ENCODE peak calls at places on chromosomes 2 and 18, in eight cellular contexts. One of them, this sample, is unnamed.

GRCh38 chr2:234307322-234307961 is 189.4 kb downstream of the ARL4C start:
- DNase-seq in A549: no peak
- DNase-seq in NB4: no peak
- DNase-seq in Peyer's patch: no peak
- DNase-seq in esophagus squamous epithelium: no peak
- DNase-seq in HCT116: no peak
- DNase-seq in transverse colon: no peak
- DNase-seq in HepG2: no peak
- DNase-seq in this sample: no peak

GRCh38 chr18:669077-669476 is 11.6 kb downstream of the TYMS start:
- DNase-seq in esophagus squamous epithelium: no peak
- DNase-seq in transverse colon: no peak
- DNase-seq in Peyer's patch: no peak
- DNase-seq in HCT116: no peak
- DNase-seq in HepG2: no peak
- DNase-seq in NB4: no peak
- DNase-seq in A549: no peak
- DNase-seq in this sample: no peak

GRCh38 chr2:40224321-40224720 is 227.6 kb downstream of the SLC8A1 start:
- DNase-seq in HepG2: no peak
- DNase-seq in A549: no peak
- DNase-seq in transverse colon: no peak
- DNase-seq in HCT116: no peak
- DNase-seq in Peyer's patch: no peak
- DNase-seq in NB4: no peak
- DNase-seq in esophagus squamous epithelium: no peak
- DNase-seq in this sample: no peak

GRCh38 chr2:196205891-196206408 is 34.6 kb upstream of the STK17B start:
- DNase-seq in esophagus squamous epithelium: no peak
- DNase-seq in HepG2: no peak
- DNase-seq in transverse colon: no peak
- DNase-seq in Peyer's patch: no peak
- DNase-seq in A549: no peak
- DNase-seq in NB4: peak
- DNase-seq in HCT116: no peak
- DNase-seq in this sample: no peak

GRCh38 chr2:43139501-43139900 is 86.9 kb downstream of the ZFP36L2 start:
- DNase-seq in transverse colon: no peak
- DNase-seq in A549: no peak
- DNase-seq in esophagus squamous epithelium: no peak
- DNase-seq in HCT116: no peak
- DNase-seq in Peyer's patch: peak
- DNase-seq in HepG2: no peak
- DNase-seq in NB4: no peak
- DNase-seq in this sample: no peak

GRCh38 chr2:156147594-156148330 is 184.8 kb downstream of the NR4A2 start:
- DNase-seq in NB4: no peak
- DNase-seq in HCT116: no peak
- DNase-seq in Peyer's patch: no peak
- DNase-seq in esophagus squamous epithelium: no peak
- DNase-seq in HepG2: no peak
- DNase-seq in transverse colon: no peak
- DNase-seq in A549: no peak
- DNase-seq in this sample: no peak

GRCh38 chr2:176188969-176189665 is 649 bp downstream of the HOXD1 start:
- DNase-seq in NB4: no peak
- DNase-seq in HepG2: no peak
- DNase-seq in transverse colon: peak
- DNase-seq in Peyer's patch: no peak
- DNase-seq in HCT116: no peak
- DNase-seq in esophagus squamous epithelium: no peak
- DNase-seq in A549: no peak
- DNase-seq in this sample: no peak

GRCh38 chr18:8705941-8706544 is 687 bp downstream of the MTCL1 start:
- DNase-seq in transverse colon: no peak
- DNase-seq in HCT116: no peak
- DNase-seq in Peyer's patch: no peak
- DNase-seq in HepG2: no peak
- DNase-seq in esophagus squamous epithelium: no peak
- DNase-seq in NB4: no peak
- DNase-seq in A549: no peak
- DNase-seq in this sample: peak

GRCh38 chr2:135948642-135949355 is 36.6 kb downstream of the DARS1 start:
- DNase-seq in esophagus squamous epithelium: no peak
- DNase-seq in transverse colon: no peak
- DNase-seq in HCT116: peak
- DNase-seq in HepG2: no peak
- DNase-seq in Peyer's patch: no peak
- DNase-seq in A549: peak
- DNase-seq in NB4: no peak
- DNase-seq in this sample: peak

GRCh38 chr2:54497738-54498680 is 41.9 kb downstream of the SPTBN1 start:
- DNase-seq in A549: peak
- DNase-seq in HCT116: no peak
- DNase-seq in NB4: peak
- DNase-seq in HepG2: peak
- DNase-seq in Peyer's patch: peak
- DNase-seq in esophagus squamous epithelium: no peak
- DNase-seq in transverse colon: no peak
- DNase-seq in this sample: no peak

GRCh38 chr2:88831792-88832248 is 140.3 kb downstream of the RPIA start:
- DNase-seq in NB4: peak
- DNase-seq in HepG2: peak
- DNase-seq in A549: peak
- DNase-seq in transverse colon: peak
- DNase-seq in Peyer's patch: peak
- DNase-seq in esophagus squamous epithelium: no peak
- DNase-seq in HCT116: peak
- DNase-seq in this sample: peak

GRCh38 chr18:57094199-57094598 is 52.7 kb upstream of the BOD1L2 start:
- DNase-seq in A549: no peak
- DNase-seq in esophagus squamous epithelium: no peak
- DNase-seq in Peyer's patch: no peak
- DNase-seq in HepG2: no peak
- DNase-seq in transverse colon: no peak
- DNase-seq in NB4: no peak
- DNase-seq in HCT116: no peak
- DNase-seq in this sample: no peak

GRCh38 chr2:129479892-129480291 is 499.6 kb upstream of the RAB6C start:
- DNase-seq in Peyer's patch: no peak
- DNase-seq in HepG2: no peak
- DNase-seq in A549: no peak
- DNase-seq in transverse colon: no peak
- DNase-seq in NB4: no peak
- DNase-seq in esophagus squamous epithelium: no peak
- DNase-seq in HCT116: no peak
- DNase-seq in this sample: no peak

DNA sequence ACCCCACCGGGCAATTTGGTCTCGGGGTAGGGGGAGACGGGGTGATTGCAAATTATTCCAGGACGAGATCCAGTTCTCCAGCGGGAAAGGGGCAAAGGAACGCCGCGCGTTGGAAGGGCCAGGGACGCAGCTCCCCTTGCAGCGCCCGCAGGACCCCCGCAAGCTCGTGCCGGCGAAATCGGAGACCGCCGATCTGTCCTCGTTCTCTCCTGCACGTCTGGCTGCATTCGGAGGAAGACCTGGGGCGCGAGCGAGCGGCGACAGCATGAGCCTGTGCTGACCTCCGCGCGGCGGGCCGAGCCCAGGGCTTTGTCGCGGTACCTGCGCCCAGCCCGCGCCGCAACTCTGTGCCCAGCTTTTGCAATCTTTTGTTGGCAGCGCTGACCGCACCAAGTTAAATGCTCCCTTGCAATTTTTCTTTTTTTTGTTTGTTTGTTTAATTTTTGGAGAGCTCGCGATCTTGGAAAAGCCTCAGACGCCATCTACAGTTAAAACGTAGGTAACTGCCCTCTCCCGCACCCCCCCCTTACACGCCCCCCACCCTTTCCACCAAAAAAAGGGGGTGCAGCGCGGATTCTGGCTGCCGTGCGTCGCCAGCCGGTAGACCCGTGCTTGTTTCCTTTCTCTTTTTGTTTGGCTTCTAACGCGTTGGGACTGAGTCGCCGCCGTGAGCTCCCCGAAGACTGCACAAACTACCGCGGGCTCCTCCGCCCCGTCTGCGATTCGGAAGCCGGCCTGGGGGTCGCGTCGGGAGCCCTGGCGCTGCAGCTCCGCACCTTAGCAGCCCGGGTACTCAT is 653 bp downstream of the TRIB2 start:
- DNase-seq in transverse colon: peak
- DNase-seq in HCT116: no peak
- DNase-seq in A549: peak
- DNase-seq in Peyer's patch: peak
- DNase-seq in NB4: peak
- DNase-seq in esophagus squamous epithelium: peak
- DNase-seq in HepG2: no peak
- DNase-seq in this sample: no peak
- TF ChIP-seq POLR2A in transverse colon: peak
- TF ChIP-seq POLR2A in HCT116: no peak
- TF ChIP-seq POLR2A in A549: no peak
- TF ChIP-seq POLR2A in Peyer's patch: no peak
- TF ChIP-seq POLR2A in NB4: no peak
- TF ChIP-seq POLR2A in esophagus squamous epithelium: no peak
- TF ChIP-seq POLR2A in HepG2: no peak
- TF ChIP-seq POLR2A in this sample: no peak

DNA sequence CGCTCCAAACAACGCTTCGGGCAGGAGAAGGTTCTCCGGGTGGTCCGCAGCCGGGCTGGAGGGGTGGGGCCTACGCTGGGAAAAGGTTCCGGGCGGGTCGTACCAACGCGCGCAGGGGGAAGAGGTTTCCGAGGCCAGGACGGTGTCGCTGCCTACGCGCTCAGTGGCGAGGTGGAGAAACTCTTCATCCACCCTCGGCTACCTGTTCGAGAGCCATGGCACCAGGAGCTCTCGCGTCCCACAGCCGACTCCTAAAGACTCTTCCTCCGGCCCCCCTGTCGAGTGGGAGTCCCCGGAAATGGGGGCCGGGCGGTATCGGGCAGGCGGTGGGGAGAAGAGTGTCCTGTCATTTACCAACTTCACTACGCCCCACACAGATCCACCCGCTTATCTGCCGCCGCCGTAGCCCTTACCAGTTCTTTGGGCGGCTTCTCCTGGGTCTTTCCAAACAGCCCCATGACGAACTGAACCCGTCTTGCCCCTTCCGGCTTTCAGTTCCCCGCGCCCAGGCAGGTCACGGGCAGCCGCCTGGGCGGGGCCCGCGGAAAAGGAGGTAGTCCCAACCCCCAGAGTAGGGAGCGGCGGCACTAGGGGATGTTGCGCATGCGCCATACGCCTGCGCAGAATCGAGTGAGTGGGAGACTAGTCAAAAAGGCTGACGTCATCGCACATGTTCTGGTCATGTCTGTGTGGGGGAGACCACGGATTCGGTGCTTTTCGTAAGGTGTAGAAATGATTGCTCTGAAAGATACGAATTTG is at the start of gene CHMP3:
- DNase-seq in A549: peak
- DNase-seq in transverse colon: peak
- DNase-seq in HepG2: peak
- DNase-seq in esophagus squamous epithelium: peak
- DNase-seq in NB4: peak
- DNase-seq in Peyer's patch: peak
- DNase-seq in HCT116: peak
- DNase-seq in this sample: peak
- TF ChIP-seq POLR2A in A549: peak
- TF ChIP-seq POLR2A in transverse colon: peak
- TF ChIP-seq POLR2A in HepG2: peak
- TF ChIP-seq POLR2A in esophagus squamous epithelium: peak
- TF ChIP-seq POLR2A in NB4: peak
- TF ChIP-seq POLR2A in Peyer's patch: peak
- TF ChIP-seq POLR2A in HCT116: peak
- TF ChIP-seq POLR2A in this sample: peak

GRCh38 chr2:168801961-168802824 is at the start of gene NOSTRIN:
- DNase-seq in Peyer's patch: peak
- DNase-seq in transverse colon: peak
- DNase-seq in HepG2: peak
- DNase-seq in HCT116: peak
- DNase-seq in esophagus squamous epithelium: no peak
- DNase-seq in NB4: no peak
- DNase-seq in A549: peak
- DNase-seq in this sample: no peak

GRCh38 chr2:168805615-168806014 is 3.2 kb downstream of the NOSTRIN start:
- DNase-seq in NB4: no peak
- DNase-seq in Peyer's patch: no peak
- DNase-seq in HepG2: no peak
- DNase-seq in A549: no peak
- DNase-seq in transverse colon: no peak
- DNase-seq in esophagus squamous epithelium: no peak
- DNase-seq in HCT116: no peak
- DNase-seq in this sample: no peak

GRCh38 chr2:168801456-168801855 is 981 bp upstream of the NOSTRIN start:
- DNase-seq in esophagus squamous epithelium: no peak
- DNase-seq in Peyer's patch: no peak
- DNase-seq in HCT116: no peak
- DNase-seq in transverse colon: no peak
- DNase-seq in HepG2: no peak
- DNase-seq in A549: no peak
- DNase-seq in NB4: no peak
- DNase-seq in this sample: no peak

GRCh38 chr2:168802825-168803726 is 639 bp downstream of the NOSTRIN start:
- DNase-seq in HepG2: no peak
- DNase-seq in esophagus squamous epithelium: no peak
- DNase-seq in HCT116: no peak
- DNase-seq in A549: no peak
- DNase-seq in transverse colon: peak
- DNase-seq in Peyer's patch: no peak
- DNase-seq in NB4: no peak
- DNase-seq in this sample: no peak

GRCh38 chr2:168804214-168804613 is 1.8 kb downstream of the NOSTRIN start:
- DNase-seq in esophagus squamous epithelium: no peak
- DNase-seq in HepG2: no peak
- DNase-seq in transverse colon: no peak
- DNase-seq in A549: no peak
- DNase-seq in Peyer's patch: no peak
- DNase-seq in HCT116: no peak
- DNase-seq in NB4: no peak
- DNase-seq in this sample: no peak
- TF ChIP-seq POLR2A in esophagus squamous epithelium: no peak
- TF ChIP-seq POLR2A in HepG2: no peak
- TF ChIP-seq POLR2A in transverse colon: no peak
- TF ChIP-seq POLR2A in A549: no peak
- TF ChIP-seq POLR2A in Peyer's patch: no peak
- TF ChIP-seq POLR2A in HCT116: no peak
- TF ChIP-seq POLR2A in NB4: no peak
- TF ChIP-seq POLR2A in this sample: no peak

DNA sequence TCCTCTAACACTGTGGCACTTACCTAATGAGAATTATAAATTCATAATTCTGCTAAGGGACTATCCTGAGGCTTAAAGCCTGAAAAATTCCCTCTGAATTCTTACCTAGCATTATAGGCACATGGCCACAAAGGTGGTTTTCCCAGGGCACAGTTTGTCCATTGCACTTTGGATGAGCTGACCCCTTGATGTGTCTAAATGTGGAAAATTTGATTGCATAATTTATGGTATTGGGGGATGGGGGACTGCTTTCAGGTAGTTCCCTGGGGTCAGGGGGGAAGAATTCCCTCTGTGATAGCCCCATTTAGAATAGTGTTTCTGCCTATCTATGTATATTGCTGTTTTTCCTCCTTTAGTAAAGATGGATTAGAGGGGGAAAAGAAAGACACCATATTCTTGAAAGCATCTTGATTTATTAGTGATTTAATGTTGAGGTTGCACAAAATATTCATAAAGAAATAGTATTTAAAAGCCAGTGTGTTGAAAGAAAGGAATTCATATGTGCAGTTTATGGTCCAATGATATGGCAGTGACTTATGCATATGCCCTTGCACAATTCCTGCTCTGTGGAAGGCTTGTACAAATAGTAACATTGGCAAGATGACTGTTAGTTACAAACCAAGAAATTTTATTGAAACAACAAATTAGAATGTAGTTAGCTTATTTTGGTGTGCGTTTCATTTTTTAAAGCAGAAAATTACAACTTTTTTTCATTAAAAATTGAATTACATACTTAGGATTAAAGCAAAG is 8.7 kb upstream of the HTR2B start:
- DNase-seq in NB4: peak
- DNase-seq in Peyer's patch: no peak
- DNase-seq in esophagus squamous epithelium: no peak
- DNase-seq in transverse colon: no peak
- DNase-seq in A549: no peak
- DNase-seq in HCT116: no peak
- DNase-seq in HepG2: peak
- DNase-seq in this sample: no peak
- TF ChIP-seq POLR2A in NB4: no peak
- TF ChIP-seq POLR2A in Peyer's patch: no peak
- TF ChIP-seq POLR2A in esophagus squamous epithelium: no peak
- TF ChIP-seq POLR2A in transverse colon: no peak
- TF ChIP-seq POLR2A in A549: no peak
- TF ChIP-seq POLR2A in HCT116: no peak
- TF ChIP-seq POLR2A in HepG2: no peak
- TF ChIP-seq POLR2A in this sample: no peak

This sample was measured in H54.